ENCODE peak calls at places on chromosomes 12 and 14, in nine cellular contexts. R is uterus, I is heart left ventricle, O is ovary, A is vagina, W is adrenal gland, G is IMR-90, S is transverse colon, C is suprapubic skin. P is an unnamed sample.

GRCh38 chr12:26195250-26195640 is at the start of gene SSPN:
- DNase-seq in O (peak; percentile 85), G (peak; percentile 61), I (peak; percentile 84), A (no peak), C (peak; percentile 86), W (peak; percentile 70), R (peak; percentile 74), S (peak; percentile 64), P (no peak)

GRCh38 chr12:92570056-92570753 is 132.6 kb upstream of the PLEKHG7 start:
- DNase-seq in R (peak; percentile 81), I (peak; percentile 71), C (no peak), W (peak; percentile 63), O (peak; percentile 57), A (no peak), G (peak; percentile 86), S (peak; percentile 64), P (no peak)

GRCh38 chr12:65500121-65500846 is 221.8 kb downstream of the MSRB3 start:
- DNase-seq in I (no peak), G (peak; percentile 71), W (no peak), C (no peak), S (no peak), R (no peak), A (no peak), O (no peak), P (no peak)

GRCh38 chr12:43711348-43711747 is 47.2 kb downstream of the PUS7L start:
- DNase-seq in C (no peak), R (no peak), A (no peak), I (no peak), O (no peak), W (no peak), S (no peak), G (peak; percentile 13), P (no peak)

GRCh38 chr12:116060765-116061164 is 216.7 kb downstream of the MED13L start:
- DNase-seq in I (no peak), C (no peak), S (no peak), O (no peak), R (no peak), G (peak; percentile 35), A (no peak), W (no peak), P (no peak)

GRCh38 chr14:103136388-103137271 is 13.4 kb downstream of the TNFAIP2 start:
- DNase-seq in G (peak; percentile 73), A (no peak), R (peak; percentile 63), O (no peak), I (no peak), W (peak; percentile 83), C (no peak), S (no peak), P (no peak)

GRCh38 chr12:93199831-93200236 is 177.9 kb upstream of the NUDT4 start:
- DNase-seq in G (peak; percentile 56), O (no peak), S (no peak), A (no peak), W (no peak), I (no peak), C (no peak), R (no peak), P (no peak)

GRCh38 chr12:105051981-105052380 is 32.3 kb downstream of the ALDH1L2 start:
- DNase-seq in S (no peak), A (no peak), W (no peak), C (no peak), G (no peak), I (no peak), R (no peak), O (no peak), P (no peak)

GRCh38 chr12:120581998-120582397 is 796 bp upstream of the POP5 start:
- DNase-seq in R (no peak), G (peak; percentile 10), W (no peak), I (no peak), O (no peak), C (no peak), A (no peak), S (no peak), P (no peak)

GRCh38 chr12:120586860-120587259 is 5.7 kb upstream of the POP5 start:
- DNase-seq in A (no peak), W (no peak), O (no peak), C (no peak), R (no peak), I (no peak), G (no peak), S (no peak), P (no peak)

GRCh38 chr12:120586216-120586615 is 5.0 kb upstream of the POP5 start:
- DNase-seq in W (no peak), C (no peak), S (no peak), G (no peak), A (no peak), O (no peak), I (no peak), R (no peak), P (no peak)

GRCh38 chr12:120583478-120584030 is 2.4 kb upstream of the POP5 start:
- DNase-seq in W (peak; percentile 69), O (peak; percentile 73), A (no peak), R (peak; percentile 71), S (peak; percentile 86), I (peak; percentile 77), G (peak; percentile 61), C (peak; percentile 86), P (peak; percentile 51)

DNA sequence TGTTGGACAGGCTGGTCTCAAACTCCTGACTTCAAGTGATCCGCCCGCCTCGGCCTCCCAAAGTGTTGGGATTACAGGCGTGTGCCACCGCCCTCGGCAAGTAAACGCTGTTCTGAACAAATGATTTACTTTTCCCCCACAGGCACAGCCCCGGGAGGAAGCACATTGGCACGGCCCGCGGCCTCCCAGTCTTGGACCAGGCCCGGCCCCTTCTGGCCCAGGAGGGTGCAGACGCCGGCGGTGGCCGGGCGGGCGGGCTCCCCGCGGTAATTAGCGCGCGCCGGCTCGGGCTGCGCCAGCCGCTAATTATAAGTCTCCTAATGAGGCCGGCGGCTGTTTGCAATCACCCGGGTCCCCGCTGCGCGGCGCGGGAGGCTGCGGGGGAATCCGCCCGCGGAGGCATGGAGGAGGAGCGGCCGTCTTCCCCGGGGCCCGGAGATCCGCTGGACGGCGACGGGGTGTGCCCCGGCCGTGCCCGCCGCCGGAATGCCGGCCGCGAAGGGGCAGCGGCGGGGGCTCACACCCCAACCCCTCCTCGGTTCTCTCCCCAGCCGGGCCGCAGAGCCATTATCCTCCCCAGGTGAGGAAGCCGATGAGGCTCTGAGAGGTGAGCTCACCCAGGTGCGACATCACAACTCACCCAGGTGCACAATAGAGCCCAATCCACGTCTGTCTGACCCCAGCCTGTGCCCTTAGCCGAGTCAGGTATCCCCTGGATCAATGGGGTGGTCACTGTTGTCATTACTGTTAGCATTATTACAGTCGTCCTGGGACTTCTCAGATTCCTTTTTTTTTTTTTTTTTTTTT is 3.3 kb upstream of the POP5 start:
- DNase-seq in W (peak; percentile 44), I (peak; percentile 41), S (peak; percentile 84), R (peak; percentile 26), C (no peak), G (no peak), O (peak; percentile 42), A (no peak), P (peak; percentile 88)
- TF ChIP-seq CTCF in W (peak; percentile 11), I (peak; percentile 34), S (peak; percentile 55), R (peak; percentile 16), C (no peak), G (peak; percentile 39), O (peak; percentile 17), A (no peak), P (no peak)

DNA sequence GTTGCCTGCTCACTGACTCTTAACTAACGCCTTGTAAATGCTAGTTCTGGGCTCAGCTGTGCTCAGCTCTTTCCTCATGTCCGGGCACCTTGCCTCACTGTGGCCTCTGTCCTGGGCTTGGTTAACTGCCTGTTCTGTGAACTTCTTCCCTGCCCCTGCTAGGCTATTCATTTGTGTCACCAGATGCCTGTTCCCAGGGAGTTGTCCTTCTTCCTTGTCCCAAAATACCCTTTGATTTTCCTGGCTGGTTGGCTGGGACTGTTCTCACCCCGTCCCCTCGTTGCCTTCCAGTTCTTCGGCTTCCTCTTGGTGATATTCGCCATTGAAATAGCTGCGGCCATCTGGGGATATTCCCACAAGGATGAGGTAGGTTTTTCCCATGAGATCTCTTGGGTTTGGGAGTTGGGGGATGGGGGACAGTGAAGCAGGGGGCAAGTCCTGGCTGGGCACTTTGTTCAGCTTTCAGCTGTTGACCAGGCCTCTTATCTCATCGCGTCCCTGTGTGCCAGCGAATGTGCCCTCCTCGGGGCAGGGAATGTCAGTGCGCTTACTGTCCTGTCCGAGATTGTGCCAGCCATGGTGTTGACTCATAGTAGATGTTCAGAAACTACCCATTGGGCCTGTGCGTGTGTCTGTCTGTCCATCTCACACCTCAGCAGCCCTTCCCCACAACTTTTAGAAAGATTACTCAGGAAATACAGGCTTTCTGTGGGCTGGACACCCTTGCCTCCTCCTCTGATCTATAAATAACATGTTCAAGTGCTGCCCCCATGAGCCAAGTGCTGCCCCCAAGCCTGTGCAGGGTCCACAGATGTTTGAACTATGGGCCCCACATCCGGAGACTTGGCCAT is 33.1 kb downstream of the CD9 start:
- DNase-seq in R (no peak), S (peak; percentile 82), G (no peak), C (no peak), W (peak; percentile 73), A (no peak), I (peak; percentile 37), O (no peak), P (no peak)
- TF ChIP-seq POLR2A in R (no peak), S (peak; percentile 64), G (no peak), C (no peak), W (no peak), A (no peak), I (no peak), O (no peak), P (no peak)

DNA sequence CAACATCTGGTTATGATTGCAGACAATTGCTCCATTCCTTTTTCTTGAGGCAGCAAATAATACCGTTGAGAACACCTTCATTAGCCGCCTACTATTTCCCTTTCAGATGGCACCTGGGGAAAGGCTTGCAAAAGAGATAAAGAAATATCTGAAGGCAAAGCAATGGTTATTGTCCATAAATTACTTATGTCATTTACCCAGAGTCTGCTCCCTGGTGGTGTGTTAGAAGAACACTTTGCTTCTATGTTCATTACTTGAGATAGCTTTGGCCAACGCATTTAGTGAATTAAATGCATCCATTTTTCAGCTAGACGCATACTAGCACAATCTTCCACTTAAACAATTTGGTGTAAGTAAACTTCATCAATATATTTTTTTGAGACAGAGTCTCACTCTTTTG is 377.7 kb downstream of the KCNH5 start:
- DNase-seq in S (no peak), G (peak; percentile 3), A (no peak), O (no peak), C (no peak), R (no peak), I (no peak), W (no peak), P (no peak)
- TF ChIP-seq CTCF in S (no peak), G (no peak), A (no peak), O (no peak), C (no peak), R (no peak), I (no peak), W (no peak), P (no peak)

GRCh38 chr14:88492272-88493089 is 62.3 kb downstream of the PTPN21 start:
- DNase-seq in C (peak; percentile 81), A (no peak), S (peak; percentile 74), I (peak; percentile 51), O (peak; percentile 62), R (peak; percentile 75), G (peak; percentile 81), W (peak; percentile 64), P (peak; percentile 88)

GRCh38 chr14:88493392-88494185 is 61.2 kb downstream of the PTPN21 start:
- DNase-seq in S (no peak), G (no peak), I (no peak), A (no peak), O (no peak), R (no peak), C (no peak), W (no peak), P (no peak)

GRCh38 chr14:88499225-88499624 is 55.6 kb downstream of the PTPN21 start:
- DNase-seq in R (no peak), I (no peak), A (no peak), S (no peak), C (no peak), W (no peak), G (no peak), O (no peak), P (no peak)

GRCh38 chr14:88500611-88501010 is 54.2 kb downstream of the PTPN21 start:
- DNase-seq in A (no peak), I (no peak), O (no peak), S (no peak), G (no peak), C (no peak), W (no peak), R (no peak), P (no peak)

GRCh38 chr14:88496414-88496813 is 58.4 kb downstream of the PTPN21 start:
- DNase-seq in R (no peak), C (no peak), A (no peak), O (no peak), G (no peak), S (no peak), I (no peak), W (no peak), P (no peak)
- TF ChIP-seq POLR2A in R (no peak), C (no peak), A (no peak), O (no peak), G (no peak), S (no peak), I (no peak), W (no peak), P (no peak)

P was measured in lower leg skin.